ENCODE peak calls at places on chromosomes 4 and X, in nine cellular contexts. E, D, U, K, N, O, I, W and H are unnamed samples.

GRCh38 chrX:39726810-39727209 is 370.9 kb downstream of the BCOR start:
- DNase-seq in E (peak; percentile 42), D (peak; percentile 73), U (no peak), K (peak; percentile 58), N (no peak), O (peak; percentile 60), I (no peak), W (no peak), H (no peak)

GRCh38 chr4:146844761-146845160 is 100.9 kb downstream of the TTC29 start:
- DNase-seq in E (no peak), D (no peak), U (no peak), K (no peak), N (no peak), O (no peak), I (no peak), W (no peak), H (no peak)

GRCh38 chr4:128354205-128354821 is 66.7 kb upstream of the PGRMC2 start:
- DNase-seq in E (no peak), D (no peak), U (no peak), K (peak; percentile 97), N (no peak), O (no peak), I (peak; percentile 89), W (no peak), H (peak; percentile 94)

GRCh38 chr4:103105558-103106356 is 6.1 kb upstream of the BDH2 start:
- DNase-seq in E (no peak), D (no peak), U (no peak), K (peak; percentile 66), N (no peak), O (no peak), I (no peak), W (no peak), H (no peak)

GRCh38 chr4:71025654-71026053 is 32.2 kb downstream of the DCK start:
- DNase-seq in E (no peak), D (no peak), U (no peak), K (no peak), N (no peak), O (no peak), I (no peak), W (no peak), H (no peak)

GRCh38 chr4:68895561-68896198 is 55.9 kb downstream of the UGT2A3 start:
- DNase-seq in E (no peak), D (no peak), U (no peak), K (no peak), N (no peak), O (no peak), I (no peak), W (no peak), H (no peak)

GRCh38 chrX:22818061-22818460 is 181.7 kb upstream of the DDX53 start:
- DNase-seq in E (no peak), D (no peak), U (no peak), K (no peak), N (no peak), O (no peak), I (no peak), W (no peak), H (no peak)

GRCh38 chrX:107729558-107730297 is 45.9 kb downstream of the TSC22D3 start:
- DNase-seq in E (peak; percentile 58), D (no peak), U (no peak), K (no peak), N (no peak), O (no peak), I (no peak), W (no peak), H (peak; percentile 88)

GRCh38 chr4:151251922-151252321 is 25.0 kb upstream of the PRSS48 start:
- DNase-seq in E (no peak), D (no peak), U (no peak), K (no peak), N (no peak), O (no peak), I (no peak), W (no peak), H (peak; percentile 21)

GRCh38 chr4:47930971-47931804 is 16.8 kb upstream of the NFXL1 start:
- DNase-seq in E (no peak), D (no peak), U (no peak), K (peak; percentile 60), N (no peak), O (no peak), I (no peak), W (no peak), H (peak; percentile 61)

GRCh38 chr4:145098675-145099037 is 545 bp downstream of the ABCE1 start:
- DNase-seq in E (no peak), D (peak; percentile 74), U (no peak), K (peak; percentile 66), N (peak; percentile 76), O (peak; percentile 24), I (no peak), W (peak; percentile 29), H (peak; percentile 23)

GRCh38 chr4:88938138-88938537 is 118.8 kb downstream of the FAM13A start:
- DNase-seq in E (no peak), D (no peak), U (no peak), K (peak; percentile 96), N (no peak), O (no peak), I (peak; percentile 84), W (no peak), H (no peak)

GRCh38 chr4:112895785-112896184 is 153.7 kb upstream of the ANK2 start:
- DNase-seq in E (no peak), D (no peak), U (no peak), K (no peak), N (peak; percentile 45), O (no peak), I (no peak), W (no peak), H (peak; percentile 15)

GRCh38 chr4:8191136-8191747 is 7.8 kb upstream of the SH3TC1 start:
- DNase-seq in E (peak; percentile 73), D (peak; percentile 87), U (peak; percentile 84), K (peak; percentile 44), N (peak; percentile 56), O (peak; percentile 50), I (no peak), W (no peak), H (peak; percentile 50)

GRCh38 chrX:56068274-56068758 is 163.8 kb upstream of the KLF8 start:
- DNase-seq in E (no peak), D (no peak), U (no peak), K (no peak), N (no peak), O (no peak), I (no peak), W (no peak), H (peak; percentile 8)

GRCh38 chrX:46820391-46821100 is 16.3 kb upstream of the RP2 start:
- DNase-seq in E (no peak), D (no peak), U (no peak), K (no peak), N (no peak), O (no peak), I (no peak), W (no peak), H (no peak)

DNA sequence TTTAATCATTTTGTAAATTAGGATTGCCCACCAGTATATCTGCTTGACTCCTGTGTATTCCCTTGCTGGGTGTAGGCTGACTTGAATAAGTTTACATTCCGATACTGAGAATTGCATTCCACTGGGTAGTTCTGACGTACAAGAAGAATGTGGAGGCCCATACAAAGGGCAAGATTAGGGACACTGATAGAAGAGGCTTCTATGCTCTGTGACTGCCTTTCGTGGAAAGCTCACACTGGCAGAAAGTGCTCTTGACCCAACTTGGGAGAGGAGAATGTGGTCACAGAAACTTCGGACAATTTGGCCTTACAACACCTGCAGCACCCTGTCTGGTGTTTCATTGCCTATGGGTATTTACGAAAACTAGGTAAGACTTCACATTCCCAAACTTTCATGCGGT is 126.3 kb downstream of the RAPGEF2 start:
- DNase-seq in E (no peak), D (no peak), U (no peak), K (peak; percentile 94), N (no peak), O (no peak), I (peak; percentile 87), W (no peak), H (no peak)
- H3K27ac ChIP-seq in E (peak overlapping the region; percentile 91), D (no peak overlapping the region), U (no peak overlapping the region), K (peak overlapping the region; percentile 90), N (no peak overlapping the region), O (no peak overlapping the region), I (peak overlapping the region; percentile 82), W (no peak overlapping the region), H (no peak overlapping the region)

DNA sequence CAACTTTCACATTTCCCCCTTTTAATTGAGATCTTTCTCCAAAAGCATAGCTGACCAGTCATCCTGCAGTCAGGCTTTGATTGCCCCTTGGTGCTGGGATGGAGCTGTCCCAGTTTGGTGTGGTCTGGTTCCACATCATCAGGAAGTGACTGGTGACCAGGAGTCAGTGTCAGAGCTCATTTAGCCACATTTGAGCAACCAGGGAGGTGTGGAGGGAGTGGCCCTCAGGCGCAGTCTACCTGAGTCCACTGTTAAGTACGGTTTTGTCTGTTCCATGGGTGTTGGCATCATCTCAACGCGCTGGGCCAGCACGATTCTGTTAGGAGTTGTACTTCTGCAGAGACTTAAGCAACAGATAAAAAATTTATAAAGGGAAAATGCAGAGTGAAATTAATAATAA is 52.6 kb downstream of the RGS12 start:
- DNase-seq in E (no peak), D (no peak), U (no peak), K (no peak), N (no peak), O (peak; percentile 17), I (no peak), W (no peak), H (no peak)
- H3K27ac ChIP-seq in E (no peak overlapping the region), D (no peak overlapping the region), U (no peak overlapping the region), K (no peak overlapping the region), N (no peak overlapping the region), O (no peak overlapping the region), I (no peak overlapping the region), W (no peak overlapping the region), H (no peak overlapping the region)

GRCh38 chr4:184099033-184099432 is 118.6 kb downstream of the ENPP6 start:
- DNase-seq in E (no peak), D (no peak), U (no peak), K (no peak), N (no peak), O (no peak), I (no peak), W (no peak), H (no peak)

GRCh38 chr4:184097815-184098214 is 119.9 kb downstream of the ENPP6 start:
- DNase-seq in E (no peak), D (no peak), U (no peak), K (no peak), N (no peak), O (no peak), I (no peak), W (no peak), H (no peak)

GRCh38 chr4:184096561-184097239 is 121.0 kb downstream of the ENPP6 start:
- DNase-seq in E (no peak), D (no peak), U (no peak), K (peak; percentile 49), N (no peak), O (no peak), I (no peak), W (no peak), H (no peak)

GRCh38 chr4:184099541-184099966 is 118.1 kb downstream of the ENPP6 start:
- DNase-seq in E (no peak), D (no peak), U (no peak), K (peak; percentile 19), N (no peak), O (no peak), I (no peak), W (no peak), H (no peak)

GRCh38 chr4:184097240-184097619 is 120.4 kb downstream of the ENPP6 start:
- DNase-seq in E (peak; percentile 43), D (no peak), U (peak; percentile 76), K (no peak), N (peak; percentile 27), O (peak; percentile 24), I (no peak), W (no peak), H (peak; percentile 11)
- H3K27ac ChIP-seq in E (no peak overlapping the region), D (no peak overlapping the region), U (no peak overlapping the region), K (peak overlapping the region; percentile 72), N (no peak overlapping the region), O (no peak overlapping the region), I (no peak overlapping the region), W (no peak overlapping the region), H (no peak overlapping the region)

GRCh38 chrX:129716507-129716906 is 22.3 kb upstream of the XPNPEP2 start:
- DNase-seq in E (no peak), D (peak; percentile 2), U (no peak), K (no peak), N (no peak), O (no peak), I (no peak), W (no peak), H (no peak)
- H3K27ac ChIP-seq in E (no peak overlapping the region), D (no peak overlapping the region), U (no peak overlapping the region), K (no peak overlapping the region), N (no peak overlapping the region), O (no peak overlapping the region), I (no peak overlapping the region), W (no peak overlapping the region), H (no peak overlapping the region)